ENCODE peak calls at places on chromosome 2, in ten cellular contexts. K, L, W, P, A, N, V, X, S and O are unnamed samples. For H3K27me3, the result is how much of the 10 kb centered on the place peaks cover.

GRCh38 chr2:107635883-107636282 is 190.8 kb upstream of the RGPD4 start:
- DNase-seq in K (no peak), L (no peak), W (no peak), P (no peak), A (no peak), N (no peak), V (no peak), X (no peak), S (no peak), O (no peak)

GRCh38 chr2:190791983-190792575 is 88.5 kb upstream of the GLS start:
- DNase-seq in K (no peak), L (no peak), W (no peak), P (no peak), A (no peak), N (no peak), V (no peak), X (no peak), S (no peak), O (no peak)

GRCh38 chr2:216119986-216120385 is 10.8 kb downstream of the XRCC5 start:
- DNase-seq in K (no peak), L (no peak), W (no peak), P (no peak), A (no peak), N (no peak), V (no peak), X (no peak), S (no peak), O (no peak)

GRCh38 chr2:147845608-147846002 is 776 bp downstream of the ACVR2A start:
- DNase-seq in K (no peak), L (no peak), W (no peak), P (no peak), A (no peak), N (no peak), V (no peak), X (no peak), S (no peak), O (no peak)

GRCh38 chr2:129248183-129248582 is 731.3 kb upstream of the RAB6C start:
- DNase-seq in K (no peak), L (no peak), W (no peak), P (no peak), A (no peak), N (no peak), V (no peak), X (no peak), S (no peak), O (peak)

GRCh38 chr2:161159829-161160225 is 401 bp upstream of the TANK start:
- DNase-seq in K (no peak), L (no peak), W (no peak), P (no peak), A (no peak), N (no peak), V (no peak), X (no peak), S (no peak), O (no peak)

GRCh38 chr2:39932198-39932597 is 153.1 kb upstream of the THUMPD2 start:
- DNase-seq in K (no peak), L (no peak), W (no peak), P (no peak), A (no peak), N (no peak), V (no peak), X (no peak), S (no peak), O (no peak)

GRCh38 chr2:43323810-43324588 is 97.6 kb upstream of the ZFP36L2 start:
- DNase-seq in K (no peak), L (peak), W (peak), P (no peak), A (no peak), N (peak), V (no peak), X (no peak), S (peak), O (no peak)

GRCh38 chr2:157934684-157935377 is 58.7 kb upstream of the ACVR1 start:
- DNase-seq in K (no peak), L (no peak), W (no peak), P (no peak), A (no peak), N (no peak), V (peak), X (no peak), S (no peak), O (no peak)

GRCh38 chr2:45329045-45329677 is 281.9 kb downstream of the SRBD1 start:
- DNase-seq in K (no peak), L (no peak), W (no peak), P (peak), A (no peak), N (no peak), V (peak), X (no peak), S (no peak), O (no peak)

GRCh38 chr2:224075588-224075987 is 36.5 kb upstream of the SERPINE2 start:
- DNase-seq in K (no peak), L (no peak), W (no peak), P (no peak), A (no peak), N (no peak), V (no peak), X (no peak), S (no peak), O (no peak)

GRCh38 chr2:156339866-156340265 is 7.3 kb upstream of the NR4A2 start:
- DNase-seq in K (no peak), L (no peak), W (no peak), P (no peak), A (no peak), N (no peak), V (no peak), X (no peak), S (no peak), O (no peak)

GRCh38 chr2:170716851-170717598 is 1.9 kb downstream of the SP5 start:
- DNase-seq in K (no peak), L (peak), W (no peak), P (peak), A (peak), N (peak), V (no peak), X (peak), S (peak), O (peak)

GRCh38 chr2:172090044-172090946 is 5.0 kb downstream of the DLX1 start:
- DNase-seq in K (no peak), L (no peak), W (no peak), P (peak), A (peak), N (no peak), V (no peak), X (peak), S (peak), O (no peak)

GRCh38 chr2:235690082-235690808 is 196.4 kb downstream of the AGAP1 start:
- DNase-seq in K (no peak), L (peak), W (no peak), P (no peak), A (no peak), N (no peak), V (no peak), X (no peak), S (no peak), O (no peak)

GRCh38 chr2:191878576-191879298 is 31.8 kb upstream of the CAVIN2 start:
- DNase-seq in K (no peak), L (no peak), W (no peak), P (no peak), A (no peak), N (no peak), V (no peak), X (no peak), S (no peak), O (no peak)

GRCh38 chr2:72007402-72007801 is 140.3 kb downstream of the CYP26B1 start:
- DNase-seq in K (no peak), L (no peak), W (no peak), P (no peak), A (no peak), N (no peak), V (no peak), X (no peak), S (peak), O (no peak)

GRCh38 chr2:207662203-207662602 is 37.0 kb upstream of the METTL21A start:
- DNase-seq in K (peak), L (peak), W (no peak), P (no peak), A (no peak), N (no peak), V (no peak), X (no peak), S (no peak), O (no peak)

GRCh38 chr2:113918229-113918628 is 28.3 kb downstream of the ACTR3 start:
- DNase-seq in K (no peak), L (no peak), W (no peak), P (no peak), A (no peak), N (no peak), V (no peak), X (no peak), S (no peak), O (no peak)

GRCh38 chr2:133390151-133390550 is 178.1 kb downstream of the NCKAP5 start:
- DNase-seq in K (no peak), L (no peak), W (no peak), P (no peak), A (no peak), N (no peak), V (no peak), X (no peak), S (no peak), O (no peak)

GRCh38 chr2:192749606-192750200 is 555.0 kb upstream of the TMEFF2 start:
- DNase-seq in K (no peak), L (no peak), W (no peak), P (no peak), A (no peak), N (no peak), V (no peak), X (peak), S (no peak), O (no peak)

GRCh38 chr2:164363646-164364045 is 257.6 kb downstream of the GRB14 start:
- DNase-seq in K (no peak), L (no peak), W (no peak), P (no peak), A (no peak), N (no peak), V (no peak), X (no peak), S (no peak), O (no peak)

GRCh38 chr2:226478121-226478809 is 321.4 kb downstream of the IRS1 start:
- DNase-seq in K (no peak), L (peak), W (peak), P (no peak), A (no peak), N (peak), V (no peak), X (no peak), S (peak), O (peak)

GRCh38 chr2:138373993-138374408 is 127.6 kb upstream of the SPOPL start:
- DNase-seq in K (peak), L (no peak), W (no peak), P (no peak), A (no peak), N (no peak), V (peak), X (peak), S (no peak), O (no peak)

GRCh38 chr2:67771380-67771779 is 291.4 kb downstream of the C1D start:
- DNase-seq in K (no peak), L (no peak), W (no peak), P (no peak), A (no peak), N (no peak), V (no peak), X (no peak), S (no peak), O (no peak)

GRCh38 chr2:181124499-181124898 is 144.1 kb downstream of the UBE2E3 start:
- DNase-seq in K (no peak), L (no peak), W (no peak), P (no peak), A (no peak), N (no peak), V (no peak), X (no peak), S (no peak), O (no peak)

GRCh38 chr2:603427-603826 is 73.8 kb downstream of the TMEM18 start:
- DNase-seq in K (no peak), L (no peak), W (no peak), P (no peak), A (no peak), N (no peak), V (no peak), X (no peak), S (no peak), O (no peak)
- H3K27ac ChIP-seq in K (no peak), L (no peak), W (no peak), P (no peak), A (no peak), N (no peak), V (no peak), X (peak), S (no peak), O (no peak)

GRCh38 chr2:101355561-101356130 is 31.7 kb downstream of the CREG2 start:
- DNase-seq in K (no peak), L (no peak), W (no peak), P (no peak), A (no peak), N (no peak), V (no peak), X (no peak), S (no peak), O (no peak)

GRCh38 chr2:101354420-101354819 is 32.9 kb downstream of the CREG2 start:
- DNase-seq in K (no peak), L (no peak), W (no peak), P (peak), A (no peak), N (no peak), V (no peak), X (no peak), S (no peak), O (no peak)

GRCh38 chr2:101357386-101357785 is 29.9 kb downstream of the CREG2 start:
- DNase-seq in K (no peak), L (no peak), W (no peak), P (no peak), A (no peak), N (no peak), V (no peak), X (no peak), S (no peak), O (no peak)

GRCh38 chr2:101354910-101355309 is 32.4 kb downstream of the CREG2 start:
- DNase-seq in K (no peak), L (no peak), W (no peak), P (no peak), A (no peak), N (no peak), V (no peak), X (no peak), S (no peak), O (no peak)

DNA sequence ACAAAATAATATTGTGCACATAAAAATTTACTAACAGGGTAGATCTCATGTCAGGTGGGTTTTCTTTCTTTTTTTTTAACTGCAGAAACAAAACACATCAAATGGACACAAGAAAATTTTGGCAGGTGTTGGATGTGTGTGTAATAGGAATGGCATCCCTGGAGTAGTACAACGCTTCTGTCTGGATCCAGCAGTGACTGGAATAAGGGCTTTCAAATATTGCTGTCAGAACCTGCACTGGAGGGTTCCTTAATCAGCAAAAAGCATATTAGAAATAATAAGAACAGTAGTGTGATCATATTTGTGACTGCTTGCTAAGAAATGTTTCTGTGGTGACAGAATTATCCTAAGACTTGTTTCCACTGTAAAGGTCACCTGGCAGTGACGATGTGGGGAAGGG is 30.8 kb downstream of the CREG2 start:
- DNase-seq in K (no peak), L (no peak), W (no peak), P (no peak), A (no peak), N (no peak), V (no peak), X (no peak), S (no peak), O (no peak)
- TF ChIP-seq EP300 in K (no peak), L (no peak), W (no peak), P (no peak), A (no peak), N (no peak), V (no peak), X (no peak), S (no peak), O (no peak)

GRCh38 chr2:165766326-165766927 is 27.6 kb downstream of the GALNT3 start:
- DNase-seq in K (no peak), L (no peak), W (no peak), P (no peak), A (no peak), N (no peak), V (no peak), X (no peak), S (no peak), O (no peak)

GRCh38 chr2:165758276-165758675 is 35.8 kb downstream of the GALNT3 start:
- DNase-seq in K (no peak), L (no peak), W (no peak), P (no peak), A (no peak), N (no peak), V (no peak), X (peak), S (no peak), O (no peak)

DNA sequence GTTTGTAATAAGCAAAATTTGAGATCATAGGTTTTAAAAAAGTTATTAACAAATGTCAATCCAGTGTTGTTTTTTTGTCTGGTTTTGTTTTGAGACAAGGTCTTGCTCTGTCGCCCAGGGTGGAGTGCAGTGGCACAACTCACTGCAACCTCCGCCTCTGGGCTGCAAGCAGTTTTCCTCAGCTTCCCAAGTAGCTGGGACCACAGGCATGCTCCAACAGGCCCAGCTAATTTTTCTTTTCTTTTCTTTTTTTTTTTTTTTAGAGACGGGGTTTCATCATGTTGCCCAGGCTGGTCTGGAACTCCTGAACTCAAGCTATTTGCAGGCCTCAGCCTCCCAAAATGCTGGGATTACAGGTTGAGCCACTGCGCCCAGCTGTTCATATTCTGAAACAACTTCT is 31.3 kb downstream of the GALNT3 start:
- DNase-seq in K (no peak), L (no peak), W (no peak), P (no peak), A (no peak), N (no peak), V (no peak), X (no peak), S (no peak), O (no peak)
- H3K27me3 ChIP-seq in K (under half), L (under half), W (under half), P (under half), A (under half), N (under half), V (under half), X (under half), S (under half), O (under half)

DNA sequence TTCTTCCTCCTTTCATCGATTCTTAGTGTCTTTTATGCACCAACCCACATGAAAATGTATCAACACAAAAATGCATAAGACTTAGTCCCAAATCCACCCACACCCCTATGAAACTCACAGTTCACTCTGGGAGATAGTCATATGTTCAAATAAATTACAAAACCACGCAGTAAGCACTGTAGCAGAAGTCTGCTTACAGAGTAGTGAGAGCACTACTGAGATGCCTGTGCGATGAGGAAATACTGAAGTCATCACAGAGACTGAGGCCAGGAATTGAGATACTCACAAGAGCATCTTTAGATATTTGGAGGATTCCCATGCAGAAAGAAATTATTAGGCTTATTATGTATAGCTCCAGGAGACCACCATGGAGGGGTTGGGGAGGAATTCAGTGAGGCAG is 82.3 kb downstream of the ANTXR1 start:
- DNase-seq in K (no peak), L (no peak), W (peak), P (no peak), A (no peak), N (no peak), V (no peak), X (no peak), S (no peak), O (no peak)
- H3K27ac ChIP-seq in K (no peak), L (peak), W (peak), P (no peak), A (peak), N (no peak), V (no peak), X (no peak), S (peak), O (no peak)

GRCh38 chr2:26631401-26631800 is 9.8 kb downstream of the CIB4 start:
- DNase-seq in K (no peak), L (no peak), W (no peak), P (no peak), A (no peak), N (no peak), V (no peak), X (no peak), S (no peak), O (no peak)

GRCh38 chr2:26629751-26630150 is 11.4 kb downstream of the CIB4 start:
- DNase-seq in K (no peak), L (no peak), W (no peak), P (no peak), A (no peak), N (no peak), V (no peak), X (no peak), S (no peak), O (no peak)

GRCh38 chr2:26630235-26630634 is 10.9 kb downstream of the CIB4 start:
- DNase-seq in K (no peak), L (no peak), W (no peak), P (no peak), A (no peak), N (no peak), V (no peak), X (no peak), S (no peak), O (no peak)

GRCh38 chr2:26631815-26632214 is 9.4 kb downstream of the CIB4 start:
- DNase-seq in K (no peak), L (no peak), W (no peak), P (no peak), A (no peak), N (no peak), V (no peak), X (no peak), S (no peak), O (no peak)

DNA sequence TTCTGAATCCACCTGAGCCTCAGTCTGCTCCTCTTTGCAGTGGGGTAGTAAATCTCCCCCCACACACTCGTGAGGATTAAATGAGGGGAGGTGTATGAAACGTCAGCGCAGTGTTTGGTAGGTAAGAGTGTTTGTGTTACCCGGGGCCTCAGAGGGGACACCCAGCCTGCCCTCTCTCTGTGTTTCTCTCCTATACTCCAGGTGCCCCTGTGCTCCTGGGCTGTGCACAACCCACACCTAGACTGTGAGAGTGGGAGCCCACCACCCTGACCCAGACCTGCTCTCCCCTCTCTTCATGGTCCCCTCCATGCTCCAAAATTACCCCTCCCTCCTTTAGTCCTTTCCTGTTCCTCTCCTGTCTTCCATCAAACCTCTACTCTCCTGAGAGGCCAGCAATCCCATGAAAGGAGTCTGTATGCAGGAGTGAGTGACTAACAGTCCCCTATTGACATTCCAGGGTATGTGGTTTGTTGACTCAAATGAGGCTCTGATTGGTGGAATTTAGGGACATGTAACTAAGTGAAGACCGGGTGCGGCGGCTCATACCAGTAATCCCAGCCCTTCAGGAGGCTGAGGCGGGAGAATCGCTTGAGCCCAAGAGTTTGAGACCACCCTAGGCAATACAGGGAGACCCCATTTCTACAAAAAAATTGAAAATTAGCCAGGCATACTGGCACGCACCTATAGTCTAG is 10.4 kb downstream of the CIB4 start:
- DNase-seq in K (no peak), L (no peak), W (no peak), P (no peak), A (no peak), N (no peak), V (no peak), X (no peak), S (no peak), O (no peak)
- TF ChIP-seq EP300 in K (no peak), L (no peak), W (no peak), P (no peak), A (no peak), N (no peak), V (no peak), X (no peak), S (no peak), O (no peak)

GRCh38 chr2:127423476-127423840 is 5.2 kb downstream of the PROC start:
- DNase-seq in K (no peak), L (peak), W (no peak), P (peak), A (no peak), N (no peak), V (no peak), X (peak), S (no peak), O (peak)
- H3K27me3 ChIP-seq in K (under half), L (under half), W (under half), P (under half), A (half or more), N (under half), V (half or more), X (under half), S (under half), O (under half)

GRCh38 chr2:178800510-178800909 is 6.7 kb downstream of the TTN start:
- DNase-seq in K (no peak), L (no peak), W (no peak), P (no peak), A (no peak), N (no peak), V (no peak), X (no peak), S (no peak), O (no peak)
- H3K27ac ChIP-seq in K (no peak), L (no peak), W (no peak), P (no peak), A (no peak), N (no peak), V (no peak), X (no peak), S (no peak), O (no peak)